ENCODE peak calls at places on chromosomes 12 and 14, in four cellular contexts. One of them, this sample, is unnamed.

GRCh38 chr14:72796935-72797334 is 97.0 kb downstream of the DPF3 start:
- DNase-seq in adrenal gland: no peak
- DNase-seq in Peyer's patch: no peak
- DNase-seq in HepG2: no peak
- DNase-seq in this sample: no peak

GRCh38 chr12:108052260-108052659 is 76.8 kb upstream of the WSCD2 start:
- DNase-seq in Peyer's patch: no peak
- DNase-seq in adrenal gland: no peak
- DNase-seq in HepG2: no peak
- DNase-seq in this sample: no peak

GRCh38 chr14:54730156-54730961 is 163.4 kb downstream of the SAMD4A start:
- DNase-seq in Peyer's patch: peak
- DNase-seq in HepG2: no peak
- DNase-seq in adrenal gland: no peak
- DNase-seq in this sample: peak

GRCh38 chr12:55728932-55729591 is at the start of gene CD63:
- DNase-seq in adrenal gland: peak
- DNase-seq in HepG2: peak
- DNase-seq in Peyer's patch: peak
- DNase-seq in this sample: peak

GRCh38 chr12:96908170-96908675 is 1.2 kb downstream of the NEDD1 start:
- DNase-seq in Peyer's patch: no peak
- DNase-seq in adrenal gland: no peak
- DNase-seq in HepG2: no peak
- DNase-seq in this sample: peak

GRCh38 chr12:117393656-117394055 is 32.2 kb upstream of the NOS1 start:
- DNase-seq in HepG2: no peak
- DNase-seq in Peyer's patch: no peak
- DNase-seq in adrenal gland: no peak
- DNase-seq in this sample: no peak

GRCh38 chr12:10310926-10311705 is 3.4 kb downstream of the KLRD1 start:
- DNase-seq in Peyer's patch: no peak
- DNase-seq in adrenal gland: no peak
- DNase-seq in HepG2: no peak
- DNase-seq in this sample: no peak

GRCh38 chr12:89709994-89710872 is 1.6 kb upstream of the ATP2B1 start:
- DNase-seq in HepG2: no peak
- DNase-seq in Peyer's patch: peak
- DNase-seq in adrenal gland: peak
- DNase-seq in this sample: no peak

GRCh38 chr14:59314019-59314608 is 125.6 kb downstream of the DAAM1 start:
- DNase-seq in Peyer's patch: no peak
- DNase-seq in HepG2: peak
- DNase-seq in adrenal gland: no peak
- DNase-seq in this sample: no peak

GRCh38 chr14:71203306-71203705 is 296.0 kb downstream of the PCNX1 start:
- DNase-seq in HepG2: no peak
- DNase-seq in adrenal gland: no peak
- DNase-seq in Peyer's patch: no peak
- DNase-seq in this sample: no peak

GRCh38 chr14:85332401-85332800 is 197.5 kb upstream of the FLRT2 start:
- DNase-seq in adrenal gland: no peak
- DNase-seq in HepG2: no peak
- DNase-seq in Peyer's patch: no peak
- DNase-seq in this sample: no peak

GRCh38 chr14:28243600-28243999 is 523.0 kb upstream of the FOXG1 start:
- DNase-seq in adrenal gland: no peak
- DNase-seq in HepG2: no peak
- DNase-seq in Peyer's patch: no peak
- DNase-seq in this sample: no peak

GRCh38 chr12:51323317-51323960 is 535 bp downstream of the BIN2 start:
- DNase-seq in adrenal gland: no peak
- DNase-seq in HepG2: no peak
- DNase-seq in Peyer's patch: peak
- DNase-seq in this sample: no peak

GRCh38 chr12:98515368-98516183 is at the start of gene TMPO:
- DNase-seq in adrenal gland: peak
- DNase-seq in Peyer's patch: peak
- DNase-seq in HepG2: peak
- DNase-seq in this sample: peak

GRCh38 chr14:54692261-54692861 is 125.4 kb downstream of the SAMD4A start:
- DNase-seq in adrenal gland: no peak
- DNase-seq in Peyer's patch: no peak
- DNase-seq in HepG2: no peak
- DNase-seq in this sample: no peak

GRCh38 chr14:77804592-77804991 is 4.7 kb downstream of the ADCK1 start:
- DNase-seq in adrenal gland: no peak
- DNase-seq in HepG2: peak
- DNase-seq in Peyer's patch: peak
- DNase-seq in this sample: peak

GRCh38 chr12:28963554-28963953 is 185.5 kb upstream of the FAR2 start:
- DNase-seq in HepG2: no peak
- DNase-seq in Peyer's patch: no peak
- DNase-seq in adrenal gland: no peak
- DNase-seq in this sample: no peak

GRCh38 chr14:98171654-98172053 is 1100.3 kb downstream of the BCL11B start:
- DNase-seq in adrenal gland: no peak
- DNase-seq in HepG2: no peak
- DNase-seq in Peyer's patch: no peak
- DNase-seq in this sample: no peak

GRCh38 chr12:3137268-3137761 is 60.1 kb downstream of the TSPAN9 start:
- DNase-seq in HepG2: no peak
- DNase-seq in adrenal gland: peak
- DNase-seq in Peyer's patch: no peak
- DNase-seq in this sample: no peak

GRCh38 chr12:50772877-50773276 is 9.0 kb downstream of the ATF1 start:
- DNase-seq in adrenal gland: no peak
- DNase-seq in HepG2: no peak
- DNase-seq in Peyer's patch: no peak
- DNase-seq in this sample: no peak

GRCh38 chr12:92696240-92696639 is 6.5 kb upstream of the PLEKHG7 start:
- DNase-seq in HepG2: no peak
- DNase-seq in adrenal gland: peak
- DNase-seq in Peyer's patch: no peak
- DNase-seq in this sample: no peak

GRCh38 chr12:106081606-106082005 is 57.1 kb downstream of the NUAK1 start:
- DNase-seq in HepG2: peak
- DNase-seq in adrenal gland: no peak
- DNase-seq in Peyer's patch: no peak
- DNase-seq in this sample: no peak

GRCh38 chr14:105761842-105762241 is 235.5 kb downstream of the TMEM121 start:
- DNase-seq in HepG2: no peak
- DNase-seq in adrenal gland: peak
- DNase-seq in Peyer's patch: no peak
- DNase-seq in this sample: no peak

GRCh38 chr14:54784657-54785056 is 118.0 kb downstream of the GCH1 start:
- DNase-seq in adrenal gland: peak
- DNase-seq in Peyer's patch: no peak
- DNase-seq in HepG2: no peak
- DNase-seq in this sample: no peak

GRCh38 chr14:71988954-71989353 is 56.7 kb downstream of the RGS6 start:
- DNase-seq in HepG2: no peak
- DNase-seq in Peyer's patch: no peak
- DNase-seq in adrenal gland: no peak
- DNase-seq in this sample: no peak

GRCh38 chr12:121441555-121441954 is 41.6 kb downstream of the RNF34 start:
- DNase-seq in Peyer's patch: no peak
- DNase-seq in adrenal gland: no peak
- DNase-seq in HepG2: peak
- DNase-seq in this sample: no peak
- TF ChIP-seq CTCF in Peyer's patch: no peak
- TF ChIP-seq CTCF in adrenal gland: no peak
- TF ChIP-seq CTCF in HepG2: peak
- TF ChIP-seq CTCF in this sample: no peak

DNA sequence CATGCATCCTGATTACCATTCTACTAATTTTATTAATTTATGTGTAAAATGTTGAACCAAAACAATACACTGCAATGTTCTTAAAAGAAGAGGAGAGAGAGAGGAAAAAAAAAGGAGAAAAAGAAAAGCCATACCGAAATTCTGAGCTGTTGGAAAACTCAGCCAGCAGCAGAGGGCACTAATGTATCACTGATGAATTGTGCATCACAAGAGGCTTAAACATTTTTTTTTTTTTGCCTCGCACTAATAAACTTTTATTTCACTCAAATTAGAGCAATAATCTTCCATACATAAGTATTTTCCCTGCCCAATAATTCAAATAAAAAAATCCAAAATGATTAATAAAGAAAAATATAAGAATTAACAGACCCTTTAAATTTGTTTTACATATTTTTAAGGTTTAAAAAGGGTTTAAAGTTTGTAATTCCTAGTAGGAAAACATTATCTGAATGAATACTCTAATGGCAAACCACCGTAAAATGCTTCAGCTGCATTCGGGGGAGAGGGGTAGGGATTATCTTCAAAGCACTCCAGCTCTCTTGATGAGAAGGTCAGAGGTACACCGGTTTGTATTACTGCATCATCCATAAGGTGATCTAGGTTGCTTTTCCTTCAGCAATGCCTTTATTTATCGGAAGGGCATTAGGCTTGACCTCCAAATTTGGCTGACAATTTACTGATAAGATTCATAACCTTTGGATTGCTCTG is 41.9 kb downstream of the ATP23 start:
- DNase-seq in HepG2: peak
- DNase-seq in Peyer's patch: no peak
- DNase-seq in adrenal gland: peak
- DNase-seq in this sample: no peak
- TF ChIP-seq CTCF in HepG2: peak
- TF ChIP-seq CTCF in Peyer's patch: no peak
- TF ChIP-seq CTCF in adrenal gland: peak
- TF ChIP-seq CTCF in this sample: peak

DNA sequence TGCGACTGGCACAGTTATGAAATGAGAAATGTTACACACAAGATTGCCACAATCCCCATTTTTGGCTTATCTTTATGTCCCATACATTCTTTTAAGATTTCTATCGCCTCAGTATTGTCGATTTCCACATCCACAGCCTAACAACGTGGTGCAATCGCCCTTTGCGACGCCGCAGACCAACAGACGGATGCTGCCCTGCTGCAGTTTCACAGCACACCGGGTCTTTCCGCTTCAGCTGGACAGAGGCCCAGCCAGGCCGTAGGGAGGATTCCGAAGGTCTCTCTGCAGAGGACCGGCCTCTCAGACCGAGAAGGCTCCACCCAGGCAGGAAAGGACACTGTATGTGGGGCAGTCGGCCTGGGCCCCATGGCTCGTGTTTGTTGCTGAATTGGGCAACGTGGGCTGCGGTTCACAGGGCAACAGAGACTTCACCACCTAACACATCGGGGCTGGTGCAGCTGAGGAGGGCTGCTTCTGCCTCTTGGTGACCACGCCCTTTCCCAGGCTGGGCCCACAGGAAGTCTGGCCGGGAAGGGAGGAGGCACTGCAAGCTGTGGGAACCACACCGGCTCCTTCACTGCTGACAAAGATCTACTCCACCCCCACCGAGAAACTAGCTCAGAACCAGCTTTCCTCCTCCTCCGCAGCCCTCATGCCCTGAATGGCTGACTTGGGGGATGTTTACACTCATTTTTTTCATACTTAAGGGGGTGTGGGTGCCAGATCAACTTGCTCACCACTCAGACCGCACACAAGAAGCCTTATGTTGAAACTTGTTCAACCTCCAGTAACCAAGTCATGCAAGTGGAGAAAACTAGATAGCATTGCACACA is 32.9 kb upstream of the MDM1 start:
- DNase-seq in HepG2: peak
- DNase-seq in adrenal gland: peak
- DNase-seq in Peyer's patch: peak
- DNase-seq in this sample: peak
- TF ChIP-seq CTCF in HepG2: peak
- TF ChIP-seq CTCF in adrenal gland: no peak
- TF ChIP-seq CTCF in Peyer's patch: no peak
- TF ChIP-seq CTCF in this sample: no peak

DNA sequence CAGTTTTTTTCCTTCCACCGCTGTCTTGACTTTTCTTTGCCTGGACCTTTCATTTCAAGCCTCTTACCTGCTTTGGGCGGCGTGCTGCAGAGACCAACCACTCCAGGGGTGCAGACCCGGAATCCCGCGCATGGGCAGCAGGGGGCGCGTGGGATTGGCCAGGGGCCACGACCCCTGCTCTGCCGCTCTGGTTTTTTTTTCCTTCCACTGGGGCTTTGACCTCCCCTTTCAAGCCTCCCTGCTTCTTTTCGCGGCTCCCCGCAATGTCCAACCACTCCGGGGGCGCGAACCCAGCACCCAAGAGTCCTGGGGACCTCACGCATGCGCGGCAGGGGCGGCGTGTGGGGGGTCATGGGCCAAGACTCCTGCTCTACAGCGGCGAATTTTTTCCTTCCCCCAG is 325.1 kb downstream of the ALG10 start:
- DNase-seq in Peyer's patch: no peak
- DNase-seq in adrenal gland: no peak
- DNase-seq in HepG2: peak
- DNase-seq in this sample: no peak
- TF ChIP-seq CTCF in Peyer's patch: no peak
- TF ChIP-seq CTCF in adrenal gland: no peak
- TF ChIP-seq CTCF in HepG2: peak
- TF ChIP-seq CTCF in this sample: no peak